ENCODE peak calls at places on chromosomes 1 and 21, in five cellular contexts. Y is gastrocnemius medialis, M is ovary, D is astrocyte of the cerebellum, N is mammary epithelial cell. E is an unnamed sample.

GRCh38 chr1:55140546-55140983 is 74.6 kb downstream of the USP24 start:
- DNase-seq in D (peak), N (peak), Y (peak), M (peak), E (peak)

GRCh38 chr1:44263191-44263944 is 50.1 kb downstream of the DMAP1 start:
- DNase-seq in Y (no peak), D (no peak), M (no peak), N (no peak), E (no peak)

GRCh38 chr21:14737922-14738321 is 191.8 kb upstream of the SAMSN1 start:
- DNase-seq in N (peak), Y (no peak), M (no peak), D (peak), E (no peak)

GRCh38 chr1:153447498-153448170 is 12.8 kb downstream of the S100A7 start:
- DNase-seq in Y (no peak), N (peak), D (no peak), M (no peak), E (no peak)

GRCh38 chr1:243742814-243743213 is 107.2 kb downstream of the AKT3 start:
- DNase-seq in D (no peak), M (no peak), Y (no peak), N (peak), E (no peak)

GRCh38 chr1:44947060-44947773 is 39.2 kb downstream of the EIF2B3 start:
- DNase-seq in N (no peak), M (peak), Y (no peak), D (peak), E (no peak)

GRCh38 chr1:235073331-235073967 is 55.2 kb downstream of the TOMM20 start:
- DNase-seq in N (peak), Y (peak), D (no peak), M (no peak), E (no peak)

GRCh38 chr1:184881941-184882648 is 92.2 kb downstream of the NIBAN1 start:
- DNase-seq in N (no peak), D (no peak), M (no peak), Y (no peak), E (no peak)

GRCh38 chr1:83964153-83964552 is 34.8 kb downstream of the TTLL7 start:
- DNase-seq in N (no peak), M (no peak), Y (no peak), D (no peak), E (no peak)

GRCh38 chr21:29499734-29500343 is 201.1 kb downstream of the BACH1 start:
- DNase-seq in D (no peak), N (peak), Y (no peak), M (no peak), E (peak)

GRCh38 chr1:215219372-215219771 is 136.8 kb downstream of the KCNK2 start:
- DNase-seq in N (peak), Y (no peak), M (no peak), D (no peak), E (no peak)

GRCh38 chr1:198559362-198559761 is 18.9 kb upstream of the ATP6V1G3 start:
- DNase-seq in M (no peak), Y (no peak), D (no peak), N (no peak), E (no peak)

GRCh38 chr1:41382531-41383090 is 21.4 kb downstream of the FOXO6 start:
- DNase-seq in M (peak), D (no peak), Y (no peak), N (peak), E (peak)

GRCh38 chr1:52477876-52478275 is 73.5 kb downstream of the PRPF38A start:
- DNase-seq in N (no peak), M (no peak), D (no peak), Y (no peak), E (no peak)

GRCh38 chr1:18191868-18192155 is 84.2 kb downstream of the IGSF21 start:
- DNase-seq in M (no peak), Y (no peak), D (no peak), N (no peak), E (no peak)

GRCh38 chr1:92538413-92539061 is 51.8 kb upstream of the GFI1 start:
- DNase-seq in D (no peak), N (peak), M (no peak), Y (no peak), E (no peak)

GRCh38 chr21:31941694-31942093 is 68.9 kb downstream of the HUNK start:
- DNase-seq in D (no peak), N (no peak), M (no peak), Y (no peak), E (no peak)

GRCh38 chr1:106960412-106960811 is 96.1 kb upstream of the PRMT6 start:
- DNase-seq in D (no peak), M (no peak), N (no peak), Y (no peak), E (no peak)

GRCh38 chr1:21318714-21319159 is 28.5 kb upstream of the ECE1 start:
- DNase-seq in N (no peak), Y (peak), M (peak), D (no peak), E (no peak)

GRCh38 chr21:15015622-15016471 is 49.0 kb downstream of the NRIP1 start:
- DNase-seq in Y (no peak), N (peak), D (no peak), M (no peak), E (no peak)

GRCh38 chr1:29453502-29454240 is 217.3 kb downstream of the PTPRU start:
- DNase-seq in Y (no peak), D (peak), M (no peak), N (peak), E (peak)

GRCh38 chr1:173914366-173914871 is 2.7 kb downstream of the SERPINC1 start:
- DNase-seq in D (no peak), Y (no peak), M (no peak), N (peak), E (peak)

GRCh38 chr1:218351617-218352438 is 6.7 kb downstream of the TGFB2 start:
- DNase-seq in D (no peak), N (peak), M (no peak), Y (no peak), E (peak)

GRCh38 chr1:8147922-8148321 is 121.8 kb upstream of the ERRFI1 start:
- DNase-seq in D (no peak), N (peak), M (no peak), Y (no peak), E (no peak)

GRCh38 chr1:32486463-32487113 is 21.7 kb downstream of the ZBTB8B start:
- DNase-seq in M (no peak), D (no peak), Y (no peak), N (no peak), E (no peak)

GRCh38 chr1:220786337-220787068 is at the start of gene MTARC1:
- DNase-seq in N (no peak), M (peak), Y (peak), D (no peak), E (peak)

GRCh38 chr1:220789532-220790147 is 2.9 kb downstream of the MTARC1 start:
- DNase-seq in N (no peak), M (no peak), D (no peak), Y (no peak), E (no peak)

GRCh38 chr1:220787069-220787614 is 429 bp downstream of the MTARC1 start:
- DNase-seq in M (no peak), Y (no peak), N (peak), D (no peak), E (peak)

GRCh38 chr1:220788900-220789299 is 2.2 kb downstream of the MTARC1 start:
- DNase-seq in Y (no peak), N (no peak), M (no peak), D (no peak), E (no peak)

GRCh38 chr1:220788146-220788545 is 1.4 kb downstream of the MTARC1 start:
- DNase-seq in D (no peak), Y (no peak), M (no peak), N (no peak), E (peak)
- H3K4me3 ChIP-seq in D (no peak), Y (no peak), M (no peak), N (no peak), E (no peak)

GRCh38 chr1:220881918-220882891 is 3.0 kb downstream of the HLX start:
- DNase-seq in Y (no peak), M (no peak), D (no peak), N (no peak), E (peak)

GRCh38 chr1:220885971-220886370 is 6.7 kb downstream of the HLX start:
- DNase-seq in N (no peak), D (no peak), M (no peak), Y (no peak), E (no peak)

GRCh38 chr1:220886470-220887201 is 7.4 kb downstream of the HLX start:
- DNase-seq in M (no peak), D (no peak), Y (no peak), N (no peak), E (no peak)

GRCh38 chr1:220884981-220885918 is 6.0 kb downstream of the HLX start:
- DNase-seq in D (no peak), N (no peak), Y (no peak), M (no peak), E (no peak)

GRCh38 chr1:220884109-220884980 is 5.1 kb downstream of the HLX start:
- DNase-seq in D (no peak), M (no peak), Y (no peak), N (no peak), E (peak)
- H3K4me3 ChIP-seq in D (no peak), M (no peak), Y (no peak), N (no peak), E (peak)

GRCh38 chr1:22628698-22629444 is 7.6 kb upstream of the C1QA start:
- DNase-seq in N (no peak), Y (no peak), M (no peak), D (no peak), E (peak)
- H3K4me3 ChIP-seq in N (no peak), Y (no peak), M (no peak), D (no peak), E (no peak)

GRCh38 chr1:97826820-97827219 is 94.0 kb downstream of the DPYD start:
- DNase-seq in Y (no peak), N (no peak), D (no peak), M (no peak), E (no peak)

GRCh38 chr1:97824200-97824599 is 96.6 kb downstream of the DPYD start:
- DNase-seq in Y (no peak), D (no peak), M (no peak), N (no peak), E (no peak)

GRCh38 chr1:97832490-97832889 is 88.3 kb downstream of the DPYD start:
- DNase-seq in M (no peak), N (no peak), D (peak), Y (no peak), E (no peak)

GRCh38 chr1:97824644-97825043 is 96.2 kb downstream of the DPYD start:
- DNase-seq in M (no peak), Y (no peak), N (no peak), D (no peak), E (no peak)

DNA sequence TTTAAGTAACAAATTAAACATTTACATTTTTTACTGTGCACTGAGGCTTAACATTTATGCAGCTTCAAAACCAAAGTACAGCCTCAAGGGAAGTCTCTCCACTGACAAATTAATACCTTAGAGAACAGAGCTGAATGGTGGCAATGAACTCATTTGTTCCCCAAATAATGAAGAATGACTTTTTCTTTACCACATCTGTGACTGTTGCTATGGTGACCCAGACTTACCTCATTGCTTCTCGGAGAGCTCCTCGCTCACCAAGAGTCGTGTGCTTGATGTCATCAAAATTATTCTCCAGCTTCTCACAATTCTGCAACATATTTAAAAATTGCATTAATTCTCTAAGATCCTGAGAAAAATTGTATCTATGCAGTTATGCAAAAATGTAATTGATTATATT is 92.9 kb downstream of the DPYD start:
- DNase-seq in Y (no peak), N (no peak), M (no peak), D (no peak), E (no peak)
- H3K4me3 ChIP-seq in Y (no peak), N (no peak), M (no peak), D (no peak), E (no peak)

GRCh38 chr1:65264197-65264929 is 45.0 kb upstream of the DNAJC6 start:
- DNase-seq in Y (no peak), D (no peak), N (peak), M (no peak), E (peak)
- H3K4me3 ChIP-seq in Y (peak), D (peak), N (peak), M (peak), E (peak)

DNA sequence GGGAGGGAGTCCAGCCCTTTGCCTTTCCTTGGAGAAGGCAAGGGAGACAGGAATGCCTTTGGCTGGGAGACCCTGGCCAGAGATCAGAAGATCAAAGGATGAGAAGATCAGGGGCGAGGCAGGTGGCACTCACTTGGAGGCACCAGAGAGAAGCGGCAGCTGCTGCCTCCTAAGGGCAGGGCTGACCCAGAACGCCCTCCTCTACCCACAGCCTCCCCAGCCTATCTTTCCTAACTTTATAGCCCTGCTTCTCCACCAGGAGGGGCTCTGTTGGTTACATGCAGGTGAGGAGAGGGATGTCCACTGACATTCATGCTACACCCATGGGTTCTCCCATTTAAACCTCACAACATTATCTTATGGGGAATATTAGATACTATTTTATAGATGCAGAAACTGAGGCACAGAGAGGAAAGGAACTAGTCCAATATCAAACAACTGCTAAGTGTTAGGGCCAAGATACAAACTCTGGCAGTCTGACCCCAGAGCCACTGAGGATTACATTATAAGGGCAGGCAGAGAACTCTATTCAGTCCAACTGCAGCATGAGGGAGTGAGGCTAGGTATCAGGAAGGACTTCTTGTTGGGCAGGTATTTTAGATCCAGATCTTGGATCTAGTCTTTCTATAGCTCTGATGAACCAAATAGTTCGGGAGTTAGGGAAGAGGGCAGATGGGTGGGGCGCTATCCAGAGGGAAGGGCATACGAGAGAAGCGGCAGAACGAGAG is 19.9 kb downstream of the LGR6 start:
- DNase-seq in N (no peak), M (no peak), Y (no peak), D (no peak), E (peak)
- H3K4me3 ChIP-seq in N (peak), M (no peak), Y (no peak), D (no peak), E (peak)

DNA sequence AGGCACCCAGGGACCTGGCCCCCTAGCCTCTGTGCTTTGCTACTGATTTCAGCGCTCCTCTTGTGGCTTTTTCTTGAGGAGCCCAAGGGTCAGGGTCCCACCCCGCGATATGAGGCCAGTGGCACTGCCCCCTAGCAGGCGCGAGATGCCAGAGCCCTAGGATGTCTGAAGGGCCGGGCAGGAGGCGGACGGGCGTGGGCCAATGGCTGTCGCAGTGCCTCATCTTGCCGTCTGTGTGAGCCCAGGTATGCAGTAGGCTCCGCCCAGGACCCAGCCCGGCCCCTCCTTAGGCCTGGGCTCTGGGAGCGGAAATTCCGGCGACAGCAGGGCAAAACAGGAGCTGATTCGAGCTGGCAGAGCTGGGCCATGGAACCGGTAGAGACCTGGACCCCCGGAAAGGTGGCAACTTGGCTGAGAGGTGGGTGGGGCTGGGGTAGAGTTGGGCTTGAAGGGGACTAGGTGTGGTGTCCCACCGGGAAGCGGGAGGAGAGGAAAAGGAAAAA is at the start of gene CNKSR1:
- DNase-seq in M (no peak), D (no peak), Y (no peak), N (peak), E (peak)
- H3K4me3 ChIP-seq in M (no peak), D (no peak), Y (no peak), N (peak), E (peak)

DNA sequence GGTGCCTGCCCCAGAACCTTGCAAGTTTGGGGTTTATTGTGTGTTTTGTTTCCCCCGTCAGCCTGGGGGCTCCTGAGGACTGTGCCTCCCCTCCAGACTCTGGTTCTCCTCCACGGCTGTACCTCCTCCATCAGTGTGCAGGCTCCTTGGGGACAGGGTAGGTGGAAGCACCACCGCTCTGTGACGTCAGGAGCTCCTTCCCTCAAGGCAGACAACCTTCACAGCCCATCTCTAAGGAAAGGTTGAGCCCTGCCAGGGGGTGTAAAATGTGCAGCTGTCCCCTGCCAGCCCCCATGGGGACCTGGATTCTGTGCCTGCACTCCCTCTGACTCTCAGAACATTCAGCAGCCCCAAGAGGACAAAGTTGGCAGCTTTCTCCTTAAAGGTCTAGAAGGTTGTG is 465 bp upstream of the HSPB7 start:
- DNase-seq in M (no peak), N (no peak), Y (no peak), D (no peak), E (no peak)
- H3K4me3 ChIP-seq in M (no peak), N (no peak), Y (peak), D (no peak), E (no peak)